ENCODE peak calls at places on chromosomes 5 and 9, in seven cellular contexts. B, G, Q, M, Y, P and F are unnamed samples.

GRCh38 chr9:137493163-137494103 is 34.3 kb upstream of the NSMF start:
- DNase-seq in B (no peak), G (no peak), Q (no peak), M (no peak), Y (no peak), P (peak), F (no peak)

GRCh38 chr5:74201334-74202081 is 439.0 kb downstream of the ENC1 start:
- DNase-seq in B (peak), G (no peak), Q (peak), M (peak), Y (no peak), P (no peak), F (no peak)

GRCh38 chr9:124078641-124079040 is 67.1 kb downstream of the LHX2 start:
- DNase-seq in B (peak), G (peak), Q (no peak), M (no peak), Y (no peak), P (no peak), F (no peak)

GRCh38 chr5:93192107-93192506 is 388.9 kb downstream of the NR2F1-AS1 start:
- DNase-seq in B (no peak), G (peak), Q (no peak), M (no peak), Y (no peak), P (no peak), F (no peak)

GRCh38 chr5:112084149-112084548 is 327.2 kb upstream of the NREP start:
- DNase-seq in B (no peak), G (no peak), Q (no peak), M (no peak), Y (no peak), P (no peak), F (no peak)

GRCh38 chr9:36503172-36504153 is 69.2 kb upstream of the MELK start:
- DNase-seq in B (no peak), G (no peak), Q (no peak), M (no peak), Y (no peak), P (no peak), F (no peak)

GRCh38 chr5:78016831-78017529 is 240.8 kb upstream of the TBCA start:
- DNase-seq in B (no peak), G (no peak), Q (no peak), M (no peak), Y (no peak), P (no peak), F (no peak)

GRCh38 chr5:110900829-110901228 is 162.0 kb downstream of the SLC25A46 start:
- DNase-seq in B (no peak), G (peak), Q (no peak), M (no peak), Y (no peak), P (no peak), F (no peak)

GRCh38 chr5:55575815-55576583 is 41.2 kb upstream of the PLPP1 start:
- DNase-seq in B (no peak), G (peak), Q (no peak), M (no peak), Y (no peak), P (no peak), F (no peak)

GRCh38 chr5:14753947-14754346 is 89.4 kb downstream of the OTULIN start:
- DNase-seq in B (no peak), G (no peak), Q (no peak), M (no peak), Y (no peak), P (no peak), F (no peak)

GRCh38 chr5:137292461-137293025 is 206.6 kb downstream of the SPOCK1 start:
- DNase-seq in B (no peak), G (no peak), Q (no peak), M (peak), Y (no peak), P (no peak), F (no peak)

GRCh38 chr5:66595877-66596790 is at the start of gene MAST4:
- DNase-seq in B (peak), G (peak), Q (peak), M (peak), Y (peak), P (peak), F (peak)

GRCh38 chr5:146765089-146765832 is 113.3 kb downstream of the PPP2R2B start:
- DNase-seq in B (no peak), G (no peak), Q (no peak), M (no peak), Y (no peak), P (no peak), F (no peak)

GRCh38 chr5:41408676-41409443 is 101.5 kb downstream of the PLCXD3 start:
- DNase-seq in B (no peak), G (no peak), Q (no peak), M (no peak), Y (no peak), P (no peak), F (no peak)
- H3K4me3 ChIP-seq in B (no peak), G (no peak), Q (no peak), M (no peak), Y (no peak), P (no peak), F (no peak)

GRCh38 chr5:53438486-53439472 is 41.6 kb upstream of the FST start:
- DNase-seq in B (no peak), G (no peak), Q (no peak), M (no peak), Y (no peak), P (no peak), F (no peak)
- TF ChIP-seq CTCF in B (no peak), G (no peak), Q (no peak), M (no peak), Y (no peak), P (no peak), F (no peak)

DNA sequence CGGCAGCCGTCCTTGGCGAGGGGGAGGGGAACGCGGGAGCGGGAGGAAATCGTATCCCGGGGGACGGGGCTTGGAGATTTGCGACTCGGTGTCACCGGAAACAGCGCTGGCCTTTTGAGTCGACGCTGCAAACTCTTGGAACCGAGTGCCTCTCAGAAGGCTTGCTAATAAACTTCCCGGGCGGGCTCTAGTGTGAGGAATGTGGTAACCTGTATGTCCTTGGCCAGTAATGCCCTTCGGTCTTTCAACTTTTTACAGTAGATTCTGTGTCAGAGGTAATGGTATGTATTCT is 82.7 kb downstream of the PTPDC1 start:
- DNase-seq in B (no peak), G (no peak), Q (no peak), M (no peak), Y (no peak), P (no peak), F (no peak)
- TF ChIP-seq POLR2A in B (no peak), G (no peak), Q (peak), M (no peak), Y (peak), P (peak), F (no peak)

GRCh38 chr5:174729075-174729680 is 4.8 kb downstream of the MSX2 start:
- DNase-seq in B (no peak), G (no peak), Q (no peak), M (no peak), Y (no peak), P (no peak), F (no peak)
- H3K4me3 ChIP-seq in B (no peak), G (no peak), Q (no peak), M (no peak), Y (no peak), P (no peak), F (no peak)

GRCh38 chr5:139403418-139403786 is 487 bp downstream of the SPATA24 start:
- DNase-seq in B (no peak), G (no peak), Q (no peak), M (no peak), Y (no peak), P (no peak), F (no peak)

GRCh38 chr5:139403787-139404483 is at the start of gene SPATA24:
- DNase-seq in B (peak), G (peak), Q (peak), M (peak), Y (peak), P (peak), F (peak)

GRCh38 chr5:139404484-139404840 is 573 bp upstream of the SPATA24 start:
- DNase-seq in B (no peak), G (no peak), Q (no peak), M (no peak), Y (no peak), P (no peak), F (no peak)

GRCh38 chr5:139401546-139401945 is 2.3 kb downstream of the SPATA24 start:
- DNase-seq in B (no peak), G (no peak), Q (no peak), M (no peak), Y (no peak), P (no peak), F (no peak)

GRCh38 chr5:139402561-139403158 is 1.2 kb downstream of the SPATA24 start:
- DNase-seq in B (no peak), G (peak), Q (no peak), M (no peak), Y (no peak), P (no peak), F (no peak)
- TF ChIP-seq CTCF in B (no peak), G (peak), Q (peak), M (no peak), Y (peak), P (no peak), F (no peak)

GRCh38 chr5:40442346-40442745 is 237.4 kb upstream of the PTGER4 start:
- DNase-seq in B (no peak), G (no peak), Q (no peak), M (no peak), Y (no peak), P (no peak), F (no peak)
- TF ChIP-seq POLR2A in B (no peak), G (no peak), Q (no peak), M (no peak), Y (no peak), P (no peak), F (no peak)

GRCh38 chr9:136108648-136109266 is 9.9 kb downstream of the TMEM250 start:
- DNase-seq in B (no peak), G (no peak), Q (no peak), M (no peak), Y (no peak), P (no peak), F (no peak)
- H3K4me3 ChIP-seq in B (peak), G (peak), Q (peak), M (no peak), Y (peak), P (peak), F (no peak)

GRCh38 chr5:8993031-8993430 is 552.8 kb downstream of the SEMA5A start:
- DNase-seq in B (no peak), G (peak), Q (no peak), M (no peak), Y (no peak), P (no peak), F (no peak)
- TF ChIP-seq CTCF in B (no peak), G (no peak), Q (no peak), M (no peak), Y (peak), P (no peak), F (no peak)

GRCh38 chr5:179839328-179840256 is 18.9 kb downstream of the SQSTM1 start:
- DNase-seq in B (no peak), G (peak), Q (no peak), M (peak), Y (no peak), P (peak), F (no peak)

GRCh38 chr5:179837076-179838011 is 16.6 kb downstream of the SQSTM1 start:
- DNase-seq in B (no peak), G (no peak), Q (no peak), M (no peak), Y (no peak), P (peak), F (no peak)

GRCh38 chr5:179841621-179842020 is 17.0 kb downstream of the MRNIP start:
- DNase-seq in B (no peak), G (no peak), Q (no peak), M (peak), Y (no peak), P (peak), F (no peak)

GRCh38 chr5:179840766-179841165 is 17.9 kb downstream of the MRNIP start:
- DNase-seq in B (no peak), G (no peak), Q (no peak), M (no peak), Y (no peak), P (peak), F (no peak)

GRCh38 chr5:179840321-179840720 is 18.3 kb downstream of the MRNIP start:
- DNase-seq in B (no peak), G (no peak), Q (no peak), M (no peak), Y (no peak), P (no peak), F (no peak)
- TF ChIP-seq POLR2A in B (no peak), G (no peak), Q (no peak), M (no peak), Y (no peak), P (no peak), F (no peak)